ENCODE peak calls at places on chromosome 10, in seven cellular contexts. I is heart left ventricle, W is MM.1S, J is left lung, Y is RWPE2, A is hepatocyte, V is upper lobe of right lung. T is an unnamed sample.

GRCh38 chr10:76040830-76041220 is 609.4 kb downstream of the LRMDA start:
- DNase-seq in I (no peak), W (no peak), J (no peak), Y (no peak), A (no peak), V (no peak), T (no peak)

GRCh38 chr10:5317547-5318107 is 47.1 kb upstream of the UCN3 start:
- DNase-seq in I (no peak), W (no peak), J (no peak), Y (peak; percentile 88), A (no peak), V (no peak), T (no peak)

GRCh38 chr10:79069325-79070090 is 742 bp downstream of the ZMIZ1 start:
- DNase-seq in I (peak; percentile 85), W (peak; percentile 47), J (peak; percentile 92), Y (no peak), A (peak; percentile 72), V (peak; percentile 86), T (peak; percentile 38)

GRCh38 chr10:91613411-91614253 is 19.2 kb downstream of the PPP1R3C start:
- DNase-seq in I (no peak), W (no peak), J (no peak), Y (peak; percentile 89), A (peak; percentile 60), V (no peak), T (no peak)

GRCh38 chr10:27541728-27542285 is 37.7 kb downstream of the RAB18 start:
- DNase-seq in I (no peak), W (no peak), J (no peak), Y (no peak), A (peak; percentile 8), V (no peak), T (no peak)

GRCh38 chr10:108204528-108205313 is 1040.2 kb upstream of the SORCS1 start:
- DNase-seq in I (no peak), W (peak; percentile 51), J (no peak), Y (no peak), A (peak; percentile 67), V (no peak), T (peak; percentile 60)

GRCh38 chr10:7587168-7587864 is 79.5 kb downstream of the ITIH5 start:
- DNase-seq in I (no peak), W (no peak), J (no peak), Y (no peak), A (no peak), V (no peak), T (no peak)

GRCh38 chr10:11476035-11476434 is 135.4 kb downstream of the USP6NL start:
- DNase-seq in I (no peak), W (no peak), J (no peak), Y (no peak), A (no peak), V (no peak), T (no peak)

GRCh38 chr10:84177541-84178386 is 4.2 kb downstream of the GPR15LG start:
- DNase-seq in I (peak; percentile 72), W (no peak), J (no peak), Y (no peak), A (no peak), V (no peak), T (no peak)

GRCh38 chr10:114917927-114918672 is 19.9 kb upstream of the TRUB1 start:
- DNase-seq in I (no peak), W (no peak), J (no peak), Y (no peak), A (peak; percentile 24), V (no peak), T (no peak)

GRCh38 chr10:30028006-30028441 is 31.4 kb downstream of the JCAD start:
- DNase-seq in I (no peak), W (no peak), J (no peak), Y (no peak), A (peak; percentile 27), V (no peak), T (no peak)

GRCh38 chr10:52313350-52314006 is 603 bp upstream of the DKK1 start:
- DNase-seq in I (no peak), W (peak; percentile 69), J (no peak), Y (no peak), A (peak; percentile 17), V (no peak), T (no peak)

GRCh38 chr10:77597560-77597959 is 40.0 kb downstream of the KCNMA1 start:
- DNase-seq in I (no peak), W (no peak), J (no peak), Y (no peak), A (no peak), V (no peak), T (no peak)

GRCh38 chr10:12279281-12279680 is 70.1 kb upstream of the CAMK1D start:
- DNase-seq in I (no peak), W (no peak), J (no peak), Y (no peak), A (no peak), V (peak; percentile 76), T (no peak)

GRCh38 chr10:63886281-63887025 is 365.3 kb downstream of the REEP3 start:
- DNase-seq in I (no peak), W (no peak), J (no peak), Y (no peak), A (no peak), V (no peak), T (no peak)

GRCh38 chr10:63889756-63890155 is 368.6 kb downstream of the REEP3 start:
- DNase-seq in I (no peak), W (no peak), J (no peak), Y (no peak), A (no peak), V (no peak), T (no peak)

GRCh38 chr10:63887600-63888396 is 366.6 kb downstream of the REEP3 start:
- DNase-seq in I (no peak), W (no peak), J (no peak), Y (no peak), A (no peak), V (no peak), T (no peak)

GRCh38 chr10:63885159-63885558 is 364.0 kb downstream of the REEP3 start:
- DNase-seq in I (no peak), W (no peak), J (no peak), Y (no peak), A (no peak), V (no peak), T (no peak)

GRCh38 chr10:63887026-63887589 is 365.9 kb downstream of the REEP3 start:
- DNase-seq in I (peak; percentile 53), W (no peak), J (no peak), Y (no peak), A (no peak), V (no peak), T (no peak)
- TF ChIP-seq CTCF in I (no peak), W (no peak), J (no peak), Y (peak; percentile 10), A (no peak), V (no peak), T (peak; percentile 7)

GRCh38 chr10:127033569-127034175 is 128.4 kb downstream of the DOCK1 start:
- DNase-seq in I (no peak), W (no peak), J (no peak), Y (no peak), A (no peak), V (no peak), T (no peak)
- H3K36me3 ChIP-seq in I (peaks cover 68% of the 10 kb centered on the region), W (no peaks in the 10 kb centered on the region), J (peaks cover 69% of the 10 kb centered on the region), Y (peaks cover 66% of the 10 kb centered on the region), A (no peaks in the 10 kb centered on the region), V (peaks cover 76% of the 10 kb centered on the region), T (peaks cover 14% of the 10 kb centered on the region)

GRCh38 chr10:80289451-80290287 is at the start of gene MAT1A:
- DNase-seq in I (no peak), W (no peak), J (no peak), Y (no peak), A (peak; percentile 56), V (no peak), T (no peak)
- TF ChIP-seq CTCF in I (no peak), W (no peak), J (no peak), Y (no peak), A (no peak), V (no peak), T (no peak)

DNA sequence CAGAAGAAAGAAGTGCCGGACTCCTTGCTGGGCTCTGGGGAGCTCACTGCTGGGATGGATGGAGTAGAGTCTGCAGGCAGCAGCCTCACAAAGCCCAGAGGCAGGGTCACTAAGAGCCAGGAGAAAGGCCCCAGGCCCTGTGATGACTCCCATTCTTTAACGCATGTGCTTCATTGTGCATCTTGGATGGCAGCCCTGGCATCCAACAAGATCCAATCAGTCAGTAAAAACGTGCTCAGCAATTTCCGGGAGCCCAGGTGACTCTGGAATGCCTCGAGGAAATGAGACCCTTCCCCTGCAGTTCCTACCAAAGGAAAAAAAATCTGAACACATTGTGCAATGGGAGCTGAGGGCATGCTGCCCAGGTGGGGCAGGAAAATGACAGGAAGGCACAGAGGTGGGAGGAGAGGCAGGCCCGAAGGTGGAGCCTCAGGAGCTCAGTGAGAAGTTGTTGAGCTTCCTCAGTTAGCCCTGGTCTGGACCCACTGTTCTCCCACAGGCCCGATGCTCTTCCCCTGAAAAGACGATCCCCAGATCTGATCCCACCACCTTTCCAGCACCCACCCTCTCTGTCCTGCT is 60.7 kb upstream of the TMEM72 start:
- DNase-seq in I (no peak), W (no peak), J (no peak), Y (no peak), A (no peak), V (no peak), T (no peak)
- H3K36me3 ChIP-seq in I (no peaks in the 10 kb centered on the region), W (no peaks in the 10 kb centered on the region), J (no peaks in the 10 kb centered on the region), Y (no peaks in the 10 kb centered on the region), A (no peaks in the 10 kb centered on the region), V (no peaks in the 10 kb centered on the region), T (no peaks in the 10 kb centered on the region)

GRCh38 chr10:110872145-110872983 is 636 bp downstream of the PDCD4 start:
- DNase-seq in I (peak; percentile 88), W (peak; percentile 50), J (peak; percentile 95), Y (peak; percentile 78), A (peak; percentile 90), V (peak; percentile 87), T (peak; percentile 93)
- TF ChIP-seq CTCF in I (peak; percentile 11), W (no peak), J (no peak), Y (peak; percentile 9), A (peak; percentile 54), V (peak; percentile 18), T (no peak)

DNA sequence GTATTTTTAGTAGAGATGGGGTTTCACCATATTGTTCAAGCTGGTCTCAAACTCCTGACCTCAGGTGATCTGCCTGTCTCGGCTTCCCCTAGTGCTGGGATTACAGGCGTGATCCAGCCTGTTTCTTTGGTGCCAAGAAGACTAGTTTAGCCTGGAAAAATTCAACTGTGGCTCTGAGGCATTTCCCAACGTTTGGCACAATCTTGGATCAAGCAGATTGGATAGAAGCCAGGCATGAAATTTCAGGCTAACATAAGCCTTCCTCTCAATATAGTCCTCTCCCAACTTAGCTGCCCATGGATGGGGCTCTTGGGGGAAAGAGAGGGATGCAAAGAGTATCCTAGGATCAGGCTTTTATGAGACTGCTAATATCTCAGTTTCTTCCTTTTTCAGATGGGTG is 53.8 kb downstream of the APBB1IP start:
- DNase-seq in I (no peak), W (no peak), J (no peak), Y (no peak), A (no peak), V (no peak), T (no peak)
- H3K36me3 ChIP-seq in I (no peaks in the 10 kb centered on the region), W (no peaks in the 10 kb centered on the region), J (peaks cover 37% of the 10 kb centered on the region), Y (no peaks in the 10 kb centered on the region), A (no peaks in the 10 kb centered on the region), V (peaks cover 6% of the 10 kb centered on the region), T (no peaks in the 10 kb centered on the region)

T was measured in WERI-Rb-1.